ENCODE peak calls at places on chromosome X, in nine cellular contexts. One of them, this sample, is unnamed.

GRCh38 chrX:3052864-3053263 is 11.6 kb downstream of the ARSF start:
- DNase-seq in cardiac septum: no peak
- DNase-seq in NT2/D1: no peak
- DNase-seq in effector memory CD8-positive, alpha-beta T cell: no peak
- DNase-seq in HEK293T: no peak
- DNase-seq in iPS-NIHi11: no peak
- DNase-seq in activated CD8-positive, alpha-beta memory T cell treated with anti-CD3 and anti-CD28 coated beads for 48 hours: no peak
- DNase-seq in ACHN: no peak
- DNase-seq in stimulated activated CD4-positive, alpha-beta T cell treated with anti-CD3 and anti-CD28 coated beads, Interleukin-4, amount 100 ng/mL, for 48 hours: no peak
- DNase-seq in this sample: no peak

GRCh38 chrX:40470830-40471429 is 109.8 kb upstream of the ATP6AP2 start:
- DNase-seq in HEK293T: peak; percentile 51
- DNase-seq in iPS-NIHi11: peak; percentile 17
- DNase-seq in activated CD8-positive, alpha-beta memory T cell treated with anti-CD3 and anti-CD28 coated beads for 48 hours: no peak
- DNase-seq in cardiac septum: no peak
- DNase-seq in effector memory CD8-positive, alpha-beta T cell: no peak
- DNase-seq in ACHN: no peak
- DNase-seq in stimulated activated CD4-positive, alpha-beta T cell treated with anti-CD3 and anti-CD28 coated beads, Interleukin-4, amount 100 ng/mL, for 48 hours: no peak
- DNase-seq in NT2/D1: no peak
- DNase-seq in this sample: no peak

GRCh38 chrX:11531226-11531625 is 134.5 kb downstream of the ARHGAP6 start:
- DNase-seq in effector memory CD8-positive, alpha-beta T cell: no peak
- DNase-seq in iPS-NIHi11: no peak
- DNase-seq in cardiac septum: no peak
- DNase-seq in NT2/D1: no peak
- DNase-seq in stimulated activated CD4-positive, alpha-beta T cell treated with anti-CD3 and anti-CD28 coated beads, Interleukin-4, amount 100 ng/mL, for 48 hours: no peak
- DNase-seq in HEK293T: no peak
- DNase-seq in ACHN: peak; percentile 2
- DNase-seq in activated CD8-positive, alpha-beta memory T cell treated with anti-CD3 and anti-CD28 coated beads for 48 hours: no peak
- DNase-seq in this sample: peak; percentile 18

GRCh38 chrX:47817897-47818296 is 18.8 kb upstream of the ZNF81 start:
- DNase-seq in iPS-NIHi11: no peak
- DNase-seq in effector memory CD8-positive, alpha-beta T cell: no peak
- DNase-seq in HEK293T: no peak
- DNase-seq in activated CD8-positive, alpha-beta memory T cell treated with anti-CD3 and anti-CD28 coated beads for 48 hours: no peak
- DNase-seq in cardiac septum: no peak
- DNase-seq in ACHN: no peak
- DNase-seq in stimulated activated CD4-positive, alpha-beta T cell treated with anti-CD3 and anti-CD28 coated beads, Interleukin-4, amount 100 ng/mL, for 48 hours: no peak
- DNase-seq in NT2/D1: no peak
- DNase-seq in this sample: no peak

GRCh38 chrX:10989386-10989785 is 121.7 kb upstream of the HCCS start:
- DNase-seq in HEK293T: no peak
- DNase-seq in effector memory CD8-positive, alpha-beta T cell: no peak
- DNase-seq in stimulated activated CD4-positive, alpha-beta T cell treated with anti-CD3 and anti-CD28 coated beads, Interleukin-4, amount 100 ng/mL, for 48 hours: no peak
- DNase-seq in NT2/D1: peak; percentile 23
- DNase-seq in ACHN: peak; percentile 19
- DNase-seq in iPS-NIHi11: peak; percentile 7
- DNase-seq in cardiac septum: no peak
- DNase-seq in activated CD8-positive, alpha-beta memory T cell treated with anti-CD3 and anti-CD28 coated beads for 48 hours: no peak
- DNase-seq in this sample: no peak

GRCh38 chrX:150050387-150050786 is 112.1 kb upstream of the EOLA2 start:
- DNase-seq in NT2/D1: no peak
- DNase-seq in stimulated activated CD4-positive, alpha-beta T cell treated with anti-CD3 and anti-CD28 coated beads, Interleukin-4, amount 100 ng/mL, for 48 hours: no peak
- DNase-seq in ACHN: no peak
- DNase-seq in effector memory CD8-positive, alpha-beta T cell: no peak
- DNase-seq in iPS-NIHi11: no peak
- DNase-seq in HEK293T: no peak
- DNase-seq in cardiac septum: no peak
- DNase-seq in activated CD8-positive, alpha-beta memory T cell treated with anti-CD3 and anti-CD28 coated beads for 48 hours: no peak
- DNase-seq in this sample: no peak

GRCh38 chrX:113741744-113742143 is 842.1 kb upstream of the HTR2C start:
- DNase-seq in iPS-NIHi11: peak; percentile 34
- DNase-seq in cardiac septum: no peak
- DNase-seq in ACHN: peak; percentile 31
- DNase-seq in activated CD8-positive, alpha-beta memory T cell treated with anti-CD3 and anti-CD28 coated beads for 48 hours: no peak
- DNase-seq in HEK293T: peak; percentile 28
- DNase-seq in NT2/D1: peak; percentile 20
- DNase-seq in stimulated activated CD4-positive, alpha-beta T cell treated with anti-CD3 and anti-CD28 coated beads, Interleukin-4, amount 100 ng/mL, for 48 hours: no peak
- DNase-seq in effector memory CD8-positive, alpha-beta T cell: no peak
- DNase-seq in this sample: peak; percentile 6

GRCh38 chrX:129932137-129932791 is 26.3 kb downstream of the UTP14A start:
- DNase-seq in effector memory CD8-positive, alpha-beta T cell: peak; percentile 34
- DNase-seq in NT2/D1: no peak
- DNase-seq in stimulated activated CD4-positive, alpha-beta T cell treated with anti-CD3 and anti-CD28 coated beads, Interleukin-4, amount 100 ng/mL, for 48 hours: peak; percentile 68
- DNase-seq in HEK293T: peak; percentile 91
- DNase-seq in iPS-NIHi11: peak; percentile 86
- DNase-seq in cardiac septum: peak; percentile 96
- DNase-seq in activated CD8-positive, alpha-beta memory T cell treated with anti-CD3 and anti-CD28 coated beads for 48 hours: peak; percentile 34
- DNase-seq in ACHN: peak; percentile 81
- DNase-seq in this sample: peak; percentile 82

GRCh38 chrX:155888139-155888538 is 7.0 kb downstream of the VAMP7 start:
- DNase-seq in HEK293T: no peak
- DNase-seq in cardiac septum: no peak
- DNase-seq in iPS-NIHi11: no peak
- DNase-seq in NT2/D1: no peak
- DNase-seq in effector memory CD8-positive, alpha-beta T cell: no peak
- DNase-seq in stimulated activated CD4-positive, alpha-beta T cell treated with anti-CD3 and anti-CD28 coated beads, Interleukin-4, amount 100 ng/mL, for 48 hours: no peak
- DNase-seq in ACHN: peak; percentile 81
- DNase-seq in activated CD8-positive, alpha-beta memory T cell treated with anti-CD3 and anti-CD28 coated beads for 48 hours: no peak
- DNase-seq in this sample: peak; percentile 77

GRCh38 chrX:118807151-118808017 is 16.2 kb upstream of the ZCCHC12 start:
- DNase-seq in iPS-NIHi11: peak; percentile 37
- DNase-seq in NT2/D1: peak; percentile 52
- DNase-seq in activated CD8-positive, alpha-beta memory T cell treated with anti-CD3 and anti-CD28 coated beads for 48 hours: no peak
- DNase-seq in ACHN: peak; percentile 21
- DNase-seq in HEK293T: peak; percentile 78
- DNase-seq in effector memory CD8-positive, alpha-beta T cell: peak; percentile 4
- DNase-seq in stimulated activated CD4-positive, alpha-beta T cell treated with anti-CD3 and anti-CD28 coated beads, Interleukin-4, amount 100 ng/mL, for 48 hours: no peak
- DNase-seq in cardiac septum: no peak
- DNase-seq in this sample: peak; percentile 71

GRCh38 chrX:136725446-136726104 is 55.2 kb downstream of the ARHGEF6 start:
- DNase-seq in cardiac septum: no peak
- DNase-seq in activated CD8-positive, alpha-beta memory T cell treated with anti-CD3 and anti-CD28 coated beads for 48 hours: no peak
- DNase-seq in ACHN: peak; percentile 17
- DNase-seq in iPS-NIHi11: no peak
- DNase-seq in stimulated activated CD4-positive, alpha-beta T cell treated with anti-CD3 and anti-CD28 coated beads, Interleukin-4, amount 100 ng/mL, for 48 hours: no peak
- DNase-seq in effector memory CD8-positive, alpha-beta T cell: no peak
- DNase-seq in HEK293T: no peak
- DNase-seq in NT2/D1: no peak
- DNase-seq in this sample: peak; percentile 15

GRCh38 chrX:141314441-141314840 is 72.1 kb upstream of the SPANXC start:
- DNase-seq in HEK293T: no peak
- DNase-seq in stimulated activated CD4-positive, alpha-beta T cell treated with anti-CD3 and anti-CD28 coated beads, Interleukin-4, amount 100 ng/mL, for 48 hours: no peak
- DNase-seq in ACHN: no peak
- DNase-seq in effector memory CD8-positive, alpha-beta T cell: no peak
- DNase-seq in NT2/D1: no peak
- DNase-seq in iPS-NIHi11: no peak
- DNase-seq in cardiac septum: no peak
- DNase-seq in activated CD8-positive, alpha-beta memory T cell treated with anti-CD3 and anti-CD28 coated beads for 48 hours: no peak
- DNase-seq in this sample: no peak

GRCh38 chrX:112642349-112642748 is 37.4 kb downstream of the LHFPL1 start:
- DNase-seq in ACHN: peak; percentile 25
- DNase-seq in iPS-NIHi11: peak; percentile 69
- DNase-seq in HEK293T: peak; percentile 75
- DNase-seq in cardiac septum: no peak
- DNase-seq in stimulated activated CD4-positive, alpha-beta T cell treated with anti-CD3 and anti-CD28 coated beads, Interleukin-4, amount 100 ng/mL, for 48 hours: no peak
- DNase-seq in NT2/D1: peak; percentile 54
- DNase-seq in effector memory CD8-positive, alpha-beta T cell: peak; percentile 1
- DNase-seq in activated CD8-positive, alpha-beta memory T cell treated with anti-CD3 and anti-CD28 coated beads for 48 hours: no peak
- DNase-seq in this sample: peak; percentile 70

GRCh38 chrX:136616987-136617685 is 30.8 kb upstream of the CD40LG start:
- DNase-seq in cardiac septum: no peak
- DNase-seq in NT2/D1: no peak
- DNase-seq in stimulated activated CD4-positive, alpha-beta T cell treated with anti-CD3 and anti-CD28 coated beads, Interleukin-4, amount 100 ng/mL, for 48 hours: no peak
- DNase-seq in ACHN: no peak
- DNase-seq in iPS-NIHi11: no peak
- DNase-seq in HEK293T: no peak
- DNase-seq in activated CD8-positive, alpha-beta memory T cell treated with anti-CD3 and anti-CD28 coated beads for 48 hours: no peak
- DNase-seq in effector memory CD8-positive, alpha-beta T cell: no peak
- DNase-seq in this sample: no peak

GRCh38 chrX:148412006-148412405 is 88.4 kb upstream of the AFF2 start:
- DNase-seq in ACHN: no peak
- DNase-seq in cardiac septum: no peak
- DNase-seq in iPS-NIHi11: no peak
- DNase-seq in NT2/D1: no peak
- DNase-seq in effector memory CD8-positive, alpha-beta T cell: no peak
- DNase-seq in HEK293T: no peak
- DNase-seq in stimulated activated CD4-positive, alpha-beta T cell treated with anti-CD3 and anti-CD28 coated beads, Interleukin-4, amount 100 ng/mL, for 48 hours: no peak
- DNase-seq in activated CD8-positive, alpha-beta memory T cell treated with anti-CD3 and anti-CD28 coated beads for 48 hours: no peak
- DNase-seq in this sample: no peak

GRCh38 chrX:150148749-150149672 is 210.7 kb upstream of the EOLA2 start:
- DNase-seq in cardiac septum: no peak
- DNase-seq in ACHN: no peak
- DNase-seq in iPS-NIHi11: no peak
- DNase-seq in NT2/D1: no peak
- DNase-seq in activated CD8-positive, alpha-beta memory T cell treated with anti-CD3 and anti-CD28 coated beads for 48 hours: no peak
- DNase-seq in effector memory CD8-positive, alpha-beta T cell: no peak
- DNase-seq in HEK293T: no peak
- DNase-seq in stimulated activated CD4-positive, alpha-beta T cell treated with anti-CD3 and anti-CD28 coated beads, Interleukin-4, amount 100 ng/mL, for 48 hours: no peak
- DNase-seq in this sample: no peak

GRCh38 chrX:128106630-128107029 is 54.4 kb upstream of the ACTRT1 start:
- DNase-seq in iPS-NIHi11: peak; percentile 11
- DNase-seq in stimulated activated CD4-positive, alpha-beta T cell treated with anti-CD3 and anti-CD28 coated beads, Interleukin-4, amount 100 ng/mL, for 48 hours: no peak
- DNase-seq in activated CD8-positive, alpha-beta memory T cell treated with anti-CD3 and anti-CD28 coated beads for 48 hours: no peak
- DNase-seq in effector memory CD8-positive, alpha-beta T cell: no peak
- DNase-seq in cardiac septum: no peak
- DNase-seq in NT2/D1: peak; percentile 11
- DNase-seq in HEK293T: peak; percentile 45
- DNase-seq in ACHN: peak; percentile 34
- DNase-seq in this sample: peak; percentile 43

GRCh38 chrX:153816821-153817220 is 13.5 kb downstream of the PDZD4 start:
- DNase-seq in activated CD8-positive, alpha-beta memory T cell treated with anti-CD3 and anti-CD28 coated beads for 48 hours: no peak
- DNase-seq in iPS-NIHi11: peak; percentile 3
- DNase-seq in cardiac septum: no peak
- DNase-seq in HEK293T: no peak
- DNase-seq in stimulated activated CD4-positive, alpha-beta T cell treated with anti-CD3 and anti-CD28 coated beads, Interleukin-4, amount 100 ng/mL, for 48 hours: no peak
- DNase-seq in NT2/D1: no peak
- DNase-seq in effector memory CD8-positive, alpha-beta T cell: peak; percentile 47
- DNase-seq in ACHN: no peak
- DNase-seq in this sample: no peak

GRCh38 chrX:66163849-66164401 is at the start of gene HEPH:
- DNase-seq in NT2/D1: peak; percentile 35
- DNase-seq in iPS-NIHi11: peak; percentile 45
- DNase-seq in stimulated activated CD4-positive, alpha-beta T cell treated with anti-CD3 and anti-CD28 coated beads, Interleukin-4, amount 100 ng/mL, for 48 hours: no peak
- DNase-seq in HEK293T: no peak
- DNase-seq in activated CD8-positive, alpha-beta memory T cell treated with anti-CD3 and anti-CD28 coated beads for 48 hours: no peak
- DNase-seq in ACHN: no peak
- DNase-seq in effector memory CD8-positive, alpha-beta T cell: no peak
- DNase-seq in cardiac septum: no peak
- DNase-seq in this sample: no peak

GRCh38 chrX:1239681-1240142 is 27.3 kb upstream of the CRLF2 start:
- DNase-seq in effector memory CD8-positive, alpha-beta T cell: no peak
- DNase-seq in ACHN: no peak
- DNase-seq in stimulated activated CD4-positive, alpha-beta T cell treated with anti-CD3 and anti-CD28 coated beads, Interleukin-4, amount 100 ng/mL, for 48 hours: peak; percentile 18
- DNase-seq in iPS-NIHi11: no peak
- DNase-seq in HEK293T: no peak
- DNase-seq in activated CD8-positive, alpha-beta memory T cell treated with anti-CD3 and anti-CD28 coated beads for 48 hours: peak; percentile 33
- DNase-seq in cardiac septum: peak; percentile 91
- DNase-seq in NT2/D1: no peak
- DNase-seq in this sample: no peak

GRCh38 chrX:40005290-40006011 is 92.3 kb downstream of the BCOR start:
- DNase-seq in iPS-NIHi11: peak; percentile 14
- DNase-seq in activated CD8-positive, alpha-beta memory T cell treated with anti-CD3 and anti-CD28 coated beads for 48 hours: no peak
- DNase-seq in effector memory CD8-positive, alpha-beta T cell: no peak
- DNase-seq in cardiac septum: no peak
- DNase-seq in HEK293T: no peak
- DNase-seq in stimulated activated CD4-positive, alpha-beta T cell treated with anti-CD3 and anti-CD28 coated beads, Interleukin-4, amount 100 ng/mL, for 48 hours: no peak
- DNase-seq in NT2/D1: no peak
- DNase-seq in ACHN: no peak
- DNase-seq in this sample: no peak

GRCh38 chrX:2325076-2325784 is 175.5 kb downstream of the DHRSX start:
- DNase-seq in cardiac septum: peak; percentile 86
- DNase-seq in activated CD8-positive, alpha-beta memory T cell treated with anti-CD3 and anti-CD28 coated beads for 48 hours: no peak
- DNase-seq in stimulated activated CD4-positive, alpha-beta T cell treated with anti-CD3 and anti-CD28 coated beads, Interleukin-4, amount 100 ng/mL, for 48 hours: peak; percentile 4
- DNase-seq in NT2/D1: no peak
- DNase-seq in effector memory CD8-positive, alpha-beta T cell: peak; percentile 11
- DNase-seq in iPS-NIHi11: no peak
- DNase-seq in ACHN: no peak
- DNase-seq in HEK293T: peak; percentile 24
- DNase-seq in this sample: no peak

GRCh38 chrX:17082831-17083230 is 136.4 kb downstream of the REPS2 start:
- DNase-seq in activated CD8-positive, alpha-beta memory T cell treated with anti-CD3 and anti-CD28 coated beads for 48 hours: no peak
- DNase-seq in NT2/D1: no peak
- DNase-seq in ACHN: peak; percentile 19
- DNase-seq in cardiac septum: no peak
- DNase-seq in iPS-NIHi11: no peak
- DNase-seq in stimulated activated CD4-positive, alpha-beta T cell treated with anti-CD3 and anti-CD28 coated beads, Interleukin-4, amount 100 ng/mL, for 48 hours: no peak
- DNase-seq in effector memory CD8-positive, alpha-beta T cell: no peak
- DNase-seq in HEK293T: peak; percentile 49
- DNase-seq in this sample: peak; percentile 38

GRCh38 chrX:3522016-3522690 is 175.7 kb upstream of the MXRA5 start:
- DNase-seq in HEK293T: no peak
- DNase-seq in ACHN: no peak
- DNase-seq in effector memory CD8-positive, alpha-beta T cell: no peak
- DNase-seq in NT2/D1: no peak
- DNase-seq in cardiac septum: no peak
- DNase-seq in stimulated activated CD4-positive, alpha-beta T cell treated with anti-CD3 and anti-CD28 coated beads, Interleukin-4, amount 100 ng/mL, for 48 hours: no peak
- DNase-seq in iPS-NIHi11: no peak
- DNase-seq in activated CD8-positive, alpha-beta memory T cell treated with anti-CD3 and anti-CD28 coated beads for 48 hours: no peak
- DNase-seq in this sample: no peak

GRCh38 chrX:46992070-46992469 is 79.8 kb downstream of the JADE3 start:
- DNase-seq in stimulated activated CD4-positive, alpha-beta T cell treated with anti-CD3 and anti-CD28 coated beads, Interleukin-4, amount 100 ng/mL, for 48 hours: no peak
- DNase-seq in NT2/D1: no peak
- DNase-seq in iPS-NIHi11: no peak
- DNase-seq in effector memory CD8-positive, alpha-beta T cell: no peak
- DNase-seq in cardiac septum: no peak
- DNase-seq in ACHN: no peak
- DNase-seq in activated CD8-positive, alpha-beta memory T cell treated with anti-CD3 and anti-CD28 coated beads for 48 hours: no peak
- DNase-seq in HEK293T: no peak
- DNase-seq in this sample: no peak

GRCh38 chrX:45200741-45201234 is at the start of gene DIPK2B:
- DNase-seq in cardiac septum: peak; percentile 80
- DNase-seq in HEK293T: no peak
- DNase-seq in effector memory CD8-positive, alpha-beta T cell: no peak
- DNase-seq in NT2/D1: no peak
- DNase-seq in activated CD8-positive, alpha-beta memory T cell treated with anti-CD3 and anti-CD28 coated beads for 48 hours: no peak
- DNase-seq in stimulated activated CD4-positive, alpha-beta T cell treated with anti-CD3 and anti-CD28 coated beads, Interleukin-4, amount 100 ng/mL, for 48 hours: no peak
- DNase-seq in iPS-NIHi11: no peak
- DNase-seq in ACHN: no peak
- DNase-seq in this sample: no peak

GRCh38 chrX:123282241-123282640 is 98.2 kb downstream of the GRIA3 start:
- DNase-seq in ACHN: no peak
- DNase-seq in stimulated activated CD4-positive, alpha-beta T cell treated with anti-CD3 and anti-CD28 coated beads, Interleukin-4, amount 100 ng/mL, for 48 hours: no peak
- DNase-seq in activated CD8-positive, alpha-beta memory T cell treated with anti-CD3 and anti-CD28 coated beads for 48 hours: no peak
- DNase-seq in cardiac septum: no peak
- DNase-seq in effector memory CD8-positive, alpha-beta T cell: no peak
- DNase-seq in iPS-NIHi11: no peak
- DNase-seq in HEK293T: no peak
- DNase-seq in NT2/D1: no peak
- DNase-seq in this sample: no peak

This sample was measured in RKO.